ENCODE peak calls at places on chromosomes 1 and 21, in five cellular contexts. B, Y, I, A and P are unnamed samples. For H3K4me1, the result is how much of the 10 kb centered on the place peaks cover.

GRCh38 chr1:150992626-150993025 is 10.5 kb downstream of the ANXA9 start:
- DNase-seq in I (no peak), B (no peak), Y (no peak), A (no peak), P (no peak)

GRCh38 chr1:52680353-52680752 is 17.8 kb downstream of the COA7 start:
- DNase-seq in A (no peak), Y (no peak), B (no peak), I (no peak), P (no peak)

GRCh38 chr1:35120458-35121133 is 41.4 kb downstream of the ZMYM1 start:
- DNase-seq in B (peak), A (no peak), I (no peak), Y (peak), P (no peak)

GRCh38 chr21:45507523-45507875 is 34.7 kb downstream of the SLC19A1 start:
- DNase-seq in B (no peak), I (no peak), A (no peak), Y (no peak), P (no peak)

GRCh38 chr1:232512712-232513111 is 117.2 kb downstream of the SIPA1L2 start:
- DNase-seq in A (no peak), Y (no peak), B (no peak), I (no peak), P (no peak)

GRCh38 chr1:14267991-14268390 is 330.5 kb upstream of the KAZN start:
- DNase-seq in I (peak), A (no peak), B (no peak), Y (no peak), P (peak)

GRCh38 chr1:75707191-75707590 is 17.3 kb upstream of the ACADM start:
- DNase-seq in I (peak), A (no peak), B (no peak), Y (no peak), P (no peak)

GRCh38 chr21:33644383-33645074 is 2.2 kb downstream of the ITSN1 start:
- DNase-seq in I (peak), Y (peak), B (peak), A (no peak), P (peak)

GRCh38 chr1:157377216-157377821 is 175.0 kb downstream of the FCRL5 start:
- DNase-seq in B (peak), A (peak), I (peak), Y (peak), P (peak)

GRCh38 chr1:226980565-226981385 is 40.7 kb downstream of the COQ8A start:
- DNase-seq in B (no peak), A (no peak), I (no peak), Y (no peak), P (no peak)

GRCh38 chr1:3349161-3349967 is 105.1 kb upstream of the ARHGEF16 start:
- DNase-seq in I (peak), Y (no peak), A (peak), B (no peak), P (no peak)

GRCh38 chr1:53956308-53957168 is 10.4 kb downstream of the LRRC42 start:
- DNase-seq in A (no peak), Y (no peak), I (no peak), B (peak), P (peak)

GRCh38 chr1:15625224-15625917 is 8.1 kb downstream of the DDI2 start:
- DNase-seq in A (no peak), B (no peak), I (no peak), Y (no peak), P (no peak)

GRCh38 chr1:67307251-67308060 is at the start of gene IL12RB2:
- DNase-seq in B (no peak), Y (no peak), A (no peak), I (no peak), P (no peak)

GRCh38 chr1:178241057-178241456 is 147.2 kb downstream of the RASAL2 start:
- DNase-seq in Y (peak), A (no peak), I (peak), B (peak), P (no peak)

GRCh38 chr21:17782051-17782450 is 37.1 kb downstream of the C21orf91 start:
- DNase-seq in A (no peak), B (no peak), Y (no peak), I (no peak), P (no peak)

GRCh38 chr1:243977104-243977503 is 74.0 kb upstream of the ZBTB18 start:
- DNase-seq in A (no peak), Y (no peak), I (no peak), B (peak), P (no peak)

DNA sequence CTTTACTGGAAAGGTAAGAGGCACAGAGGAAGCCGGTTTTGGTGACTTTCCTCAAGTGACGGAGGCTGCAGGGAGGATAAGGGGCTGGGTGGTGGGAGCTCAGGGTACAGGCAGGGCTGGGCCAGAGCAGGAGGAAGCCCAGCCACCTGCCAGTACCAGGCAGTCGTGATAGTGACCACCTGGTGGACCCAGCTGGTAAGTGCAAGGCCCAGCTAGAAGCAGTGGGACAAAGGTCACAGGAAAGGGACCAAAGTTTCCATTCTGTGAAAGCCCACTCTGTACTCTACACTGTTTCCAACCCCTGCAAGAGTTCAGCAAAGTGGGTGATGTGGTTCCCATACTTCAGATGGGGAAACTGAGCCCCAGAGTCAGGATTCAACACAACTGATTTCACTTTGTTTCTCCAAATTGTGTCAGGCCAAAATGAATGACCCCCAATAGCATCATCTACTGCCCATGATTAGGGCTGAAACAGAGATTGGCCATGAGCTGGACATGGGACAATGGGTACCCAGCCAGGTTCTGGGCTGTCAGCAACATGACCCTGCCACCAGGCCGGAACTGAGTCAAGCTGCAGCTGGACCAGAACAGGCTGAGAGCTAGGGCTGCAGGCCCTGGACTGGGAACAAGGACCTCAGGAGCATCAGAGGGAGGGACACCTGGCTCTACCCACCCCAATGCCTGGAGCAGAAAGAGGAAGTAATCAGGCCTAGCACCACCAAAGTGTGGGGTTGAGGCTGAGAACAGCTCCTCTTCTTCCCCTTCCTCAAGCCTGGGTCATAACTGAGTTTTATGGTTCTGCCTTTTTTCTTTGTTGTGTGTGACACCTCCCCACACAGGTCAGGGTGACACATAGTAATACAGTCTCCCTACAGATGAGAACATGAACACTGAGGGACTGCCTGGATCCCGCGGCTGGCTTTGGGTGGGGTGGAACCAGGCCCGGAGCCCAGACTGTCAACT is 50.2 kb downstream of the KCNN3 start:
- DNase-seq in B (no peak), A (peak), Y (no peak), I (peak), P (no peak)
- H3K27ac ChIP-seq in B (no peak), A (no peak), Y (no peak), I (no peak), P (no peak)

GRCh38 chr1:64861611-64862010 is 104.7 kb downstream of the JAK1 start:
- DNase-seq in A (no peak), Y (peak), B (peak), I (peak), P (no peak)
- TF ChIP-seq CTCF in A (peak), Y (peak), B (no peak), I (peak), P (peak)

GRCh38 chr1:63698001-63698838 is 75.6 kb upstream of the ROR1 start:
- DNase-seq in A (no peak), Y (peak), I (no peak), B (peak), P (no peak)

GRCh38 chr1:63688302-63688701 is 85.5 kb upstream of the ROR1 start:
- DNase-seq in Y (peak), A (no peak), B (peak), I (no peak), P (no peak)

GRCh38 chr1:63690966-63691365 is 82.9 kb upstream of the ROR1 start:
- DNase-seq in Y (no peak), A (no peak), I (no peak), B (no peak), P (no peak)

GRCh38 chr1:63691672-63692425 is 82.0 kb upstream of the ROR1 start:
- DNase-seq in Y (peak), B (peak), I (peak), A (peak), P (peak)

DNA sequence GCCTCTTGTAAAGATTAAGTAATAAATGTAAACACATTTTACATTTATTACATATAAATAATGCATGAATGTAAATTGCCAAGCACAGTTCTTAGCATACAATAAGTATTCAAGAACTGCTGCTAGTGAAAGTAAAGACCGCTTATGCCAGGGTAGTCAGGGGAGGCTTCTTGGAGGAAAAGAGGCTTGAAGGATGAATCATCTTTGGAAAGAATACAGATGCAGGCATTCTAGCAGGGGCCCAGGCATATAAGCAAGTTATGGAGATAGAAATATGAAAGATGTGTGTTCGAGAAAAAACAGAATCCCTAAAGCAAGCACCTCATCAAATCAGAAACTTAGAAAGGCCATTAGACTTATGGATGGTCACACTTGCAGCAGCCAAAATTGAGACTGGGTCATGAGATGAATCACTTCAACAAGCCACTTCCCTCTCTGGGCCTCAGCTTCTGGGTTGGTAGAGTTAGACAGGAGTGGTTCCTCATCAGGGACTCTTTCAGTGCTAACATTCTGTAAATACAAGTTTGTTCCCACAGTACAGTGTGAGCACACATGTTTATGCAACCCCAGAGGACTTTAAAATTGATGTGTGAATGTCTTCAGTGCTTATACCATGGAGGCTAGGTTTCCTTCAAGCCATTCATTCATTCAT is 79.7 kb upstream of the ROR1 start:
- DNase-seq in Y (peak), I (peak), B (peak), A (no peak), P (no peak)
- H3K4me1 ChIP-seq in Y (under half), I (under half), B (under half), A (under half), P (under half)

DNA sequence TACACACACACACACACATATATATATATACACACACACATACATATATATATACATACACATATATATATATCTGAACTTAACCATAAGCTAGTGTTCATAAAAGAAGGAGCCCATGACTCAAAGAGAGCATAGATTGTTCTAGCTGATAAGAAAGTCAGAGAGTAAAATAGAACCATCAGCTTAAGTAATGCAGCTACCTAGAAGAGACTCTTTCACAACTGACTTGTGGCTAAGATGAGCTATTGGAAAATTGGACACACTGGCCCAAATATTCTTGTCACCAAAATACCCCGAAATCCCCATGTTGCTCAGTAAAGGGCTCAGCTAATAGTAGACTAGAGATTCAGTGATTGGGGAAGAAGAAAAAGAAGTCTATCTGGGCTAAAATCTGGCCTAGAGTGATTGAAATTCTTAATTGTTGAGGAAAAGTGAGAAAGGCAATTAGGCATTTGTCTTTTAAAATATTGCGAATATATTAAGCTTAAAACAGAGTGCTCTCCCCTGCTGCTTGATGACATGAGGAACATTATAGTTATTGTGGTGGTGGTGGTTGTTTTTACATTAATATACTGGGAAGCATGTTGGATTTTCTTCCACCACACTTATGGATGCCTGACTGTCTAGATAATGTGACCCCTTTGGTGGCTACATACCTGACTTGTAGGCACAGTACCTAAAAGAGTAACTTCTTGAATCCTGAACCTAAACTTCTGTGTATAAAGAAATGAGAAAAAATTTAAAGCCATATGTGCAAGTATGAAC is 6.3 kb downstream of the SLAMF1 start:
- DNase-seq in Y (no peak), I (no peak), A (peak), B (no peak), P (no peak)
- H3K27ac ChIP-seq in Y (no peak), I (no peak), A (no peak), B (no peak), P (no peak)

GRCh38 chr1:23664837-23665795 is 26.5 kb upstream of the RPL11 start:
- DNase-seq in I (peak), B (peak), Y (no peak), A (no peak), P (no peak)
- TF ChIP-seq CTCF in I (peak), B (peak), Y (peak), A (peak), P (peak)